ENCODE peak calls at places on chromosomes 16 and 17, in nine cellular contexts. E is endodermal cell; A is astrocyte of the cerebellum; H is CD4-positive, alpha-beta T cell; J is RWPE1; X is ovary; L is lower lobe of right lung; O is right lobe of liver; S is neural crest cell. C is an unnamed sample.

GRCh38 chr17:59542960-59543635 is 22.3 kb upstream of the DHX40 start:
- DNase-seq in E (no peak), A (no peak), H (no peak), J (no peak), X (no peak), L (no peak), O (no peak), S (no peak), C (no peak)

GRCh38 chr17:78764871-78765270 is 17.2 kb downstream of the CYTH1 start:
- DNase-seq in E (no peak), A (no peak), H (no peak), J (no peak), X (no peak), L (no peak), O (no peak), S (no peak), C (no peak)

GRCh38 chr16:81004646-81005353 is 1.9 kb downstream of the CMC2 start:
- DNase-seq in E (no peak), A (peak; percentile 50), H (no peak), J (peak; percentile 37), X (no peak), L (no peak), O (no peak), S (no peak), C (no peak)

GRCh38 chr16:4521971-4522623 is 16.5 kb downstream of the CDIP1 start:
- DNase-seq in E (no peak), A (no peak), H (no peak), J (no peak), X (peak; percentile 52), L (no peak), O (no peak), S (no peak), C (no peak)

GRCh38 chr16:86834451-86835035 is 256.2 kb downstream of the FOXL1 start:
- DNase-seq in E (peak; percentile 89), A (no peak), H (no peak), J (no peak), X (no peak), L (no peak), O (no peak), S (peak; percentile 13), C (no peak)

GRCh38 chr17:36209575-36209974 is 1.3 kb upstream of the CCL4L2 start:
- DNase-seq in E (peak; percentile 10), A (no peak), H (no peak), J (no peak), X (no peak), L (no peak), O (no peak), S (no peak), C (no peak)

GRCh38 chr16:66844342-66845079 is at the start of gene CA7:
- DNase-seq in E (peak; percentile 76), A (no peak), H (no peak), J (no peak), X (peak; percentile 12), L (no peak), O (no peak), S (no peak), C (no peak)

GRCh38 chr16:66899945-66900688 is 18.6 kb downstream of the CDH16 start:
- DNase-seq in E (peak; percentile 78), A (no peak), H (no peak), J (peak; percentile 78), X (peak; percentile 94), L (peak; percentile 76), O (peak; percentile 64), S (no peak), C (no peak)

GRCh38 chr16:87431926-87432325 is 39.8 kb downstream of the MAP1LC3B start:
- DNase-seq in E (no peak), A (peak; percentile 60), H (no peak), J (peak; percentile 50), X (no peak), L (no peak), O (no peak), S (no peak), C (no peak)

GRCh38 chr17:49409066-49409465 is 5.6 kb downstream of the PHB1 start:
- DNase-seq in E (peak; percentile 29), A (no peak), H (no peak), J (no peak), X (no peak), L (no peak), O (no peak), S (no peak), C (no peak)

GRCh38 chr17:44492706-44493272 is 10.4 kb downstream of the GPATCH8 start:
- DNase-seq in E (no peak), A (no peak), H (no peak), J (no peak), X (no peak), L (no peak), O (no peak), S (no peak), C (no peak)

GRCh38 chr17:58307468-58308172 is 21.0 kb downstream of the TSPOAP1 start:
- DNase-seq in E (peak; percentile 53), A (no peak), H (no peak), J (no peak), X (no peak), L (no peak), O (no peak), S (no peak), C (peak; percentile 8)

GRCh38 chr16:74169687-74170522 is 126.7 kb upstream of the PSMD7 start:
- DNase-seq in E (no peak), A (no peak), H (no peak), J (no peak), X (no peak), L (no peak), O (no peak), S (no peak), C (no peak)

GRCh38 chr16:12271006-12271405 is 294.5 kb downstream of the SNX29 start:
- DNase-seq in E (peak; percentile 84), A (no peak), H (no peak), J (no peak), X (no peak), L (no peak), O (no peak), S (peak; percentile 18), C (no peak)

GRCh38 chr16:53666816-53667415 is 36.7 kb downstream of the RPGRIP1L start:
- DNase-seq in E (no peak), A (no peak), H (no peak), J (no peak), X (no peak), L (no peak), O (no peak), S (no peak), C (no peak)

GRCh38 chr16:86740817-86741799 is 162.8 kb downstream of the FOXL1 start:
- DNase-seq in E (peak; percentile 79), A (peak; percentile 42), H (no peak), J (peak; percentile 27), X (no peak), L (no peak), O (peak; percentile 38), S (peak; percentile 53), C (peak; percentile 30)

GRCh38 chr17:31112001-31112661 is 17.4 kb downstream of the NF1 start:
- DNase-seq in E (no peak), A (no peak), H (no peak), J (no peak), X (no peak), L (no peak), O (no peak), S (no peak), C (no peak)

GRCh38 chr17:31843382-31843780 is 15.7 kb downstream of the COPRS start:
- DNase-seq in E (no peak), A (peak; percentile 38), H (no peak), J (no peak), X (no peak), L (no peak), O (no peak), S (no peak), C (no peak)

GRCh38 chr16:57186630-57187507 is 740 bp downstream of the RSPRY1 start:
- DNase-seq in E (peak; percentile 71), A (no peak), H (no peak), J (peak; percentile 41), X (peak; percentile 38), L (no peak), O (peak; percentile 28), S (peak; percentile 2), C (no peak)
- TF ChIP-seq CTCF in E (no peak), A (peak; percentile 2), H (no peak), J (no peak), X (no peak), L (no peak), O (no peak), S (no peak), C (no peak)

DNA sequence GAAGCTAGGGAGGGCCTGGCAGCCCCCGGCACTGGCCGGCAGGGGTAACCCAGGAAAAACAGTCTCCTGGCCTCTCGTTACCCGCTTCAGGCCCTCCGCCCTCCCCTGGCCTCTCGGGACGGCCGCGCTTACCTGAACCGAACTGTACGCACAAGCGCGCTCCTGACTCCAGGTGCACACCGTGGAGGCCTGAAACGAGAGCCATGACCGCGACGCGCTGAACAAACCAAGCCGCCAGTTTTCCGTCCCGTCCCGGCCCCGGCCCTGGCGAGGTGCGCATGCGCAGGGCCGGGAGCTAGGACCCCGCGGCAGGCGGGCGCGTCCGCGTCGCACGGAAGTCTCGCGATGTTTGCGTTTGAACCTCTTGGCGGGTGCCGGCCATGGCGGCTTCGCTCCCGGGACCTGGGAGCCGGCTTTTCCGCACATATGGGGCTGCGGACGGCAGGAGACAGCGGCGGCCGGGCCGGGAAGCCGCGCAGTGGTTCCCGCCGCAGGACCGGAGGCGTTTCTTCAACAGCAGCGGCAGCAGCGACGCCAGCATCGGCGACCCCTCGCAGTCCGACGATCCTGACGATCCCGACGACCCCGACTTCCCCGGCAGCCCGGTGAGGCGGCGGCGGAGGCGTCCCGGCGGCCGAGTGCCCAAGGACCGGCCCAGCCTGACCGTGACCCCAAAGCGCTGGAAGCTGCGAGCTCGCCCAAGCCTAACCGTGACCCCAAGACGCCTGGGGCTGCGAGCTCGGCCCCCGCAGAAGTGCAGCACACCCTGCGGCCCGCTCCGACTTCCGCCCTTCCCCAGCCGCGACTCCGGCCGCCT is at the start of gene HASPIN:
- DNase-seq in E (peak; percentile 98), A (peak; percentile 65), H (peak; percentile 90), J (peak; percentile 99), X (peak; percentile 96), L (peak; percentile 92), O (peak; percentile 92), S (peak; percentile 93), C (peak; percentile 89)
- TF ChIP-seq CTCF in E (peak; percentile 71), A (peak; percentile 33), H (no peak), J (no peak), X (no peak), L (peak; percentile 39), O (peak; percentile 7), S (peak; percentile 63), C (peak; percentile 49)

DNA sequence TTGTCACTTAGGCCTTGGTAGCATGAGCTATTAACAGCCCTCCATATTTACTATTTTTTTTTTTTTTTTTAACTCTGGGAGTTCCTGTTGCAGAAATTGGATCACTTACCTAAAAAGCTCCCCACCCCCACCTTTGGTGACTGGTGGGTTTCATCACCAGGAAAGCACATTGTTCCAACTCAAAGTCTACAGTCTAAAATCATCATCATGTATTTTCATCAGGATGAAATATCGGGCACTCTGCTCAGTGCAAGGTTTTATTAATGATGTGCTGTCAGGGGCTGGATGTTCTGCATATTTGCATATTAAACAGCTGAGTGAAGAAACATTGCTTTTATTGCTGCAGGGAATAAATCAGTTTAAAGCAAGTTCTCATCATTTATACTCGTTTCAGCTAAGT is 576.9 kb downstream of the WWOX start:
- DNase-seq in E (peak; percentile 3), A (no peak), H (no peak), J (no peak), X (no peak), L (no peak), O (no peak), S (no peak), C (no peak)
- TF ChIP-seq CTCF in E (no peak), A (no peak), H (no peak), J (no peak), X (no peak), L (no peak), O (no peak), S (no peak), C (no peak)

GRCh38 chr16:70721202-70721963 is 35.5 kb upstream of the MTSS2 start:
- DNase-seq in E (no peak), A (no peak), H (no peak), J (no peak), X (no peak), L (no peak), O (no peak), S (no peak), C (no peak)
- TF ChIP-seq CTCF in E (no peak), A (no peak), H (no peak), J (no peak), X (no peak), L (no peak), O (no peak), S (no peak), C (no peak)